ENCODE peak calls at places on chromosomes 4 and X, in ten cellular contexts. O is left ventricle myocardium inferior, V is H1, M is breast epithelium, A is mammary epithelial cell, Z is aorta, C is tibial nerve, Q is lung, L is SK-N-SH, J is left lung. Y is an unnamed sample.

GRCh38 chr4:111937368-111937767 is 207.9 kb upstream of the FAM241A start:
- DNase-seq in Q (no peak), A (peak; percentile 63), V (no peak), J (no peak), C (no peak), M (no peak), L (no peak), O (no peak), Z (no peak), Y (no peak)

GRCh38 chr4:20423420-20423819 is 171.7 kb downstream of the SLIT2 start:
- DNase-seq in M (no peak), J (no peak), A (no peak), Z (no peak), C (no peak), V (no peak), Q (no peak), L (no peak), O (no peak), Y (no peak)

GRCh38 chrX:83759872-83760271 is 101.1 kb upstream of the CYLC1 start:
- DNase-seq in M (no peak), L (peak; percentile 2), Z (no peak), A (no peak), C (no peak), V (no peak), Q (no peak), O (no peak), J (no peak), Y (no peak)

GRCh38 chr4:48698029-48698901 is 81.8 kb downstream of the FRYL start:
- DNase-seq in J (no peak), C (peak; percentile 82), L (no peak), V (no peak), M (no peak), Z (no peak), A (peak; percentile 94), Q (peak; percentile 69), O (peak; percentile 26), Y (no peak)

GRCh38 chr4:38145741-38146140 is 185.5 kb downstream of the PTTG2 start:
- DNase-seq in L (no peak), Z (no peak), Q (no peak), O (no peak), J (no peak), M (no peak), A (no peak), C (no peak), V (no peak), Y (no peak)

GRCh38 chr4:4851081-4851480 is 8.4 kb upstream of the MSX1 start:
- DNase-seq in J (no peak), M (peak; percentile 38), V (no peak), Q (no peak), L (no peak), Z (no peak), C (no peak), O (no peak), A (no peak), Y (no peak)

GRCh38 chr4:122412547-122412946 is 33.7 kb downstream of the ADAD1 start:
- DNase-seq in A (no peak), J (no peak), V (no peak), C (no peak), O (no peak), M (no peak), L (no peak), Z (no peak), Q (no peak), Y (no peak)

GRCh38 chrX:10401239-10401638 is 219.1 kb downstream of the MID1 start:
- DNase-seq in Z (no peak), L (no peak), Q (no peak), C (no peak), O (no peak), J (no peak), M (no peak), A (no peak), V (no peak), Y (no peak)

GRCh38 chrX:1466232-1466661 is 13.5 kb upstream of the ASMTL start:
- DNase-seq in L (no peak), Z (no peak), A (no peak), J (peak; percentile 20), M (no peak), O (no peak), C (no peak), Q (peak; percentile 26), V (peak; percentile 43), Y (peak; percentile 71)

GRCh38 chr4:168995537-168996295 is 14.3 kb downstream of the CBR4 start:
- DNase-seq in Q (no peak), C (no peak), Z (no peak), J (no peak), V (no peak), M (no peak), A (peak; percentile 19), L (no peak), O (no peak), Y (no peak)

GRCh38 chr4:173332021-173332487 is 2.1 kb downstream of the HMGB2 start:
- DNase-seq in M (no peak), Q (no peak), L (no peak), O (no peak), V (no peak), J (no peak), Z (no peak), A (no peak), C (no peak), Y (no peak)

GRCh38 chr4:137674066-137674465 is 141.8 kb upstream of the PCDH18 start:
- DNase-seq in M (no peak), V (no peak), O (no peak), C (no peak), Z (no peak), L (no peak), Q (no peak), J (no peak), A (peak; percentile 26), Y (no peak)

DNA sequence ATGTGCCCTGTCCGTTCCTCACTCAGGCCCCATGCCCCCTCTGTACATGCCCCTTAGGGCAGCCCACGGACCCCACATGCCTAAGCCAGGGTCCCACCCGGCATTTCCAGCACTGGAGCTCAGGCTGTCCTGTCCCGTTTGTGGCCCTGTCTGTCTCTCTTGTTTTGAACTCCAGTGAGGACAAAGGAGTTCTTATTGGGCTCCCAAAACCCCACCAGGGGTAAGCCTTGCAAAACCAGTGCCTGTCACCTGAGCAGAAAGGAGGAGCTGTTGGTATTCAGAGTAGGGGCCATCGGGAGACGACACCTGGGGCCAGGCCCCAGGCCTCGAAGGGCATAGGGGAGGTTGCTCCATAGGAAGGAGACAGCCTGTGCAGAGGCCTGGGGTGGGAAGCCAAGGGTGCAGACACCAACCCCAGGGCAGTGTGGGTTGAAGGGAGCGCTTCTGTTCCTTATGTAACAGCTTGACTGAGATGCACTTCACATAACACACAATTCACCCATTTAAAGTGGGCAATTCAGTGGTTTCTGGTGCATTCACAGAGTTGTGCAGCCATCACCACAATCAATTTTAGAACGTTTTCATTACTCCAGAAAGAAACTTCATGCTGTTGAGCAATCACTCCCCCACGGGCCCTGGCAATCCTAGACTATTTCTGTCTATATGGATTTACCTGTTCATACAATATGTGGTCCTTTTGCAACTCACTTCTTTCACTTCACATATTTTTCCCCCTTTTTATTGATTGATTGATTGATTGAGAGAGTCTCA is 31.7 kb downstream of the MAN2B2 start:
- DNase-seq in Z (no peak), J (no peak), L (no peak), M (no peak), O (no peak), Q (no peak), A (no peak), V (no peak), C (no peak), Y (no peak)
- H3K4me1 ChIP-seq in Z (no peaks in the 10 kb centered on the region), J (no peaks in the 10 kb centered on the region), L (no peaks in the 10 kb centered on the region), M (no peaks in the 10 kb centered on the region), O (no peaks in the 10 kb centered on the region), Q (no peaks in the 10 kb centered on the region), A (no peaks in the 10 kb centered on the region), V (no peaks in the 10 kb centered on the region), C (no peaks in the 10 kb centered on the region), Y (no peaks in the 10 kb centered on the region)

DNA sequence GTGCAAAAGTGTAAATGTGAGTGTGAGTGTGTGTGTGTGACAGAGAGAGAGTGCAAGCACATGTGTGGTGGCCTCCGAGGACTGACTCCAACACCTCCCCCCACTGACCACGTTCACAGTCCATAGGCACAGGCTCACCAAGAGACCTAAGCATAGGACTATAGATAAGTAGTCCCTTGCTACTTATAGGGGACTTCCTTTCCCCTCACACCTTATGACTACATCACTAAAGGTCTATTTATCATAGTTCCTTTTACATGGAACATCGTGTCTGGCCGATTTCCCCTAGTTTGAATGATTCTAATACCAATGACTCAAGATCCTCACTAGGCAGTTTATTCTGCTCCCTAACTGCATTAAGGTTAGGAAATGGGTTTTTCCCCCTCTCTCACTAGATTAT is 17.8 kb downstream of the FRMPD3 start:
- DNase-seq in V (no peak), J (no peak), Z (no peak), C (no peak), M (no peak), Q (no peak), O (no peak), A (no peak), L (no peak), Y (no peak)
- H3K4me1 ChIP-seq in V (peaks cover 2% of the 10 kb centered on the region), J (no peaks in the 10 kb centered on the region), Z (no peaks in the 10 kb centered on the region), C (no peaks in the 10 kb centered on the region), M (no peaks in the 10 kb centered on the region), Q (no peaks in the 10 kb centered on the region), O (no peaks in the 10 kb centered on the region), A (no peaks in the 10 kb centered on the region), L (no peaks in the 10 kb centered on the region), Y (no peaks in the 10 kb centered on the region)

GRCh38 chr4:2789801-2790582 is 2.9 kb upstream of the SH3BP2 start:
- DNase-seq in O (no peak), M (no peak), Q (no peak), C (no peak), V (no peak), A (no peak), L (peak; percentile 41), J (peak; percentile 31), Z (no peak), Y (peak; percentile 58)

GRCh38 chr4:2788101-2788500 is 4.8 kb upstream of the SH3BP2 start:
- DNase-seq in Q (no peak), M (no peak), J (no peak), O (no peak), A (no peak), L (no peak), V (no peak), C (no peak), Z (no peak), Y (peak; percentile 56)

GRCh38 chr4:2788532-2789103 is 4.3 kb upstream of the SH3BP2 start:
- DNase-seq in A (no peak), C (no peak), O (peak; percentile 82), Z (peak; percentile 67), V (no peak), Q (no peak), M (no peak), J (peak; percentile 41), L (peak; percentile 89), Y (peak; percentile 67)

GRCh38 chr4:2790583-2791517 is 2.0 kb upstream of the SH3BP2 start:
- DNase-seq in O (no peak), Z (peak; percentile 70), Q (no peak), J (peak; percentile 56), M (peak; percentile 46), V (no peak), C (no peak), A (no peak), L (peak; percentile 22), Y (peak; percentile 63)

GRCh38 chr4:2789351-2789750 is 3.5 kb upstream of the SH3BP2 start:
- DNase-seq in O (no peak), Z (no peak), A (no peak), L (no peak), V (no peak), C (no peak), Q (no peak), J (no peak), M (no peak), Y (peak; percentile 69)
- H3K4me1 ChIP-seq in O (peaks cover 69% of the 10 kb centered on the region), Z (no peaks in the 10 kb centered on the region), A (peaks cover 12% of the 10 kb centered on the region), L (peaks cover 37% of the 10 kb centered on the region), V (peaks cover 18% of the 10 kb centered on the region), C (peaks cover 56% of the 10 kb centered on the region), Q (peaks cover 24% of the 10 kb centered on the region), J (peaks cover 82% of the 10 kb centered on the region), M (peaks cover 4% of the 10 kb centered on the region), Y (peaks cover 28% of the 10 kb centered on the region)

GRCh38 chr4:82784615-82785247 is 13.9 kb downstream of the SCD5 start:
- DNase-seq in V (no peak), Z (no peak), L (peak; percentile 72), A (no peak), Q (no peak), O (no peak), M (no peak), C (no peak), J (no peak), Y (no peak)
- H3K4me1 ChIP-seq in V (peaks cover 3% of the 10 kb centered on the region), Z (no peaks in the 10 kb centered on the region), L (peaks cover 30% of the 10 kb centered on the region), A (peaks cover 57% of the 10 kb centered on the region), Q (no peaks in the 10 kb centered on the region), O (peaks cover 39% of the 10 kb centered on the region), M (no peaks in the 10 kb centered on the region), C (peaks cover 6% of the 10 kb centered on the region), J (peaks cover 8% of the 10 kb centered on the region), Y (peaks cover 40% of the 10 kb centered on the region)

Y was measured in suprapubic skin.